ENCODE peak calls at places on chromosomes 2 and 18, in ten cellular contexts. X is anterior cingulate cortex; R is upper lobe of right lung; Z is mucosa of gallbladder; S is activated T-cell treated with anti-CD3 and anti-CD28 coated beads, Interleukin-2, amount 50 U/mL, for 72 hours; P is prostate gland; N is activated gamma-delta T cell treated with Interleukin-2 at 50 U/mL for 16 hours; T is thyroid gland; V is IMR-90; W is LoVo. D is an unnamed sample.

GRCh38 chr2:86313341-86313740 is 24.1 kb downstream of the REEP1 start:
- DNase-seq in X (no peak), R (no peak), Z (no peak), S (no peak), P (no peak), N (no peak), T (no peak), V (no peak), W (no peak), D (no peak)

GRCh38 chr2:83233284-83233683 is 1225.8 kb downstream of the SUCLG1 start:
- DNase-seq in X (no peak), R (no peak), Z (no peak), S (no peak), P (no peak), N (no peak), T (no peak), V (no peak), W (no peak), D (no peak)

GRCh38 chr2:53751728-53752127 is 15.9 kb upstream of the CHAC2 start:
- DNase-seq in X (no peak), R (no peak), Z (no peak), S (no peak), P (no peak), N (no peak), T (no peak), V (peak), W (no peak), D (no peak)

GRCh38 chr18:22110482-22110924 is 58.9 kb upstream of the GATA6 start:
- DNase-seq in X (no peak), R (no peak), Z (no peak), S (no peak), P (no peak), N (no peak), T (no peak), V (no peak), W (no peak), D (peak)

GRCh38 chr18:49933530-49933929 is 120.2 kb upstream of the ACAA2 start:
- DNase-seq in X (no peak), R (no peak), Z (no peak), S (no peak), P (no peak), N (no peak), T (no peak), V (peak), W (no peak), D (no peak)

GRCh38 chr2:135948642-135949355 is 36.6 kb downstream of the DARS1 start:
- DNase-seq in X (no peak), R (no peak), Z (no peak), S (peak), P (no peak), N (no peak), T (no peak), V (peak), W (peak), D (peak)

GRCh38 chr18:62625019-62625418 is 90.3 kb upstream of the PHLPP1 start:
- DNase-seq in X (no peak), R (no peak), Z (no peak), S (no peak), P (no peak), N (no peak), T (no peak), V (no peak), W (peak), D (no peak)

GRCh38 chr18:33596178-33596854 is 18.3 kb downstream of the ASXL3 start:
- DNase-seq in X (no peak), R (no peak), Z (no peak), S (no peak), P (no peak), N (no peak), T (no peak), V (peak), W (no peak), D (no peak)

GRCh38 chr2:21451418-21451817 is 327.6 kb downstream of the TDRD15 start:
- DNase-seq in X (no peak), R (no peak), Z (no peak), S (no peak), P (no peak), N (no peak), T (no peak), V (peak), W (no peak), D (no peak)

GRCh38 chr2:179440642-179441251 is 176.1 kb upstream of the SESTD1 start:
- DNase-seq in X (no peak), R (no peak), Z (no peak), S (peak), P (no peak), N (no peak), T (no peak), V (peak), W (peak), D (peak)

GRCh38 chr2:194698012-194698411 is 959.0 kb upstream of the SLC39A10 start:
- DNase-seq in X (no peak), R (no peak), Z (no peak), S (no peak), P (no peak), N (no peak), T (no peak), V (no peak), W (no peak), D (no peak)

GRCh38 chr2:157830696-157831570 is 45.2 kb downstream of the ACVR1 start:
- DNase-seq in X (no peak), R (no peak), Z (peak), S (no peak), P (peak), N (no peak), T (peak), V (peak), W (peak), D (peak)

GRCh38 chr2:232350804-232351685 is 27.5 kb upstream of the ALPP start:
- DNase-seq in X (no peak), R (peak), Z (peak), S (no peak), P (no peak), N (no peak), T (peak), V (no peak), W (no peak), D (no peak)

GRCh38 chr2:232890896-232891601 is 21.0 kb downstream of the SNORC start:
- DNase-seq in X (no peak), R (peak), Z (peak), S (no peak), P (peak), N (no peak), T (peak), V (peak), W (no peak), D (peak)

GRCh38 chr2:240597419-240598181 is 11.1 kb downstream of the CAPN10 start:
- DNase-seq in X (no peak), R (peak), Z (no peak), S (no peak), P (no peak), N (no peak), T (peak), V (no peak), W (no peak), D (no peak)

GRCh38 chr2:17298453-17298852 is 219.8 kb downstream of the RAD51AP2 start:
- DNase-seq in X (no peak), R (no peak), Z (no peak), S (no peak), P (no peak), N (no peak), T (no peak), V (no peak), W (no peak), D (no peak)

GRCh38 chr2:226893206-226893605 is 57.4 kb downstream of the RHBDD1 start:
- DNase-seq in X (no peak), R (no peak), Z (no peak), S (no peak), P (no peak), N (no peak), T (no peak), V (peak), W (no peak), D (no peak)

GRCh38 chr18:36829362-36830140 is 624 bp downstream of the KIAA1328 start:
- DNase-seq in X (no peak), R (no peak), Z (no peak), S (no peak), P (no peak), N (no peak), T (peak), V (peak), W (no peak), D (no peak)

GRCh38 chr2:67243919-67244318 is 153.2 kb upstream of the ETAA1 start:
- DNase-seq in X (no peak), R (no peak), Z (no peak), S (no peak), P (no peak), N (no peak), T (no peak), V (no peak), W (no peak), D (no peak)

GRCh38 chr2:237022533-237022932 is 63.2 kb upstream of the COPS8 start:
- DNase-seq in X (no peak), R (no peak), Z (no peak), S (no peak), P (no peak), N (no peak), T (no peak), V (no peak), W (no peak), D (no peak)

GRCh38 chr2:7539760-7540159 is 622.5 kb downstream of the RNF144A start:
- DNase-seq in X (no peak), R (no peak), Z (no peak), S (no peak), P (no peak), N (no peak), T (no peak), V (no peak), W (no peak), D (no peak)

GRCh38 chr2:157789933-157790511 is 86.1 kb downstream of the ACVR1 start:
- DNase-seq in X (no peak), R (no peak), Z (peak), S (no peak), P (peak), N (no peak), T (peak), V (no peak), W (no peak), D (no peak)

GRCh38 chr18:79948719-79949411 is 2.6 kb downstream of the SLC66A2 start:
- DNase-seq in X (no peak), R (no peak), Z (no peak), S (no peak), P (no peak), N (no peak), T (no peak), V (no peak), W (no peak), D (no peak)

GRCh38 chr2:28163627-28164279 is 228.9 kb upstream of the FOSL2 start:
- DNase-seq in X (no peak), R (no peak), Z (no peak), S (no peak), P (no peak), N (no peak), T (no peak), V (no peak), W (no peak), D (no peak)

GRCh38 chr2:101151859-101152194 is 645 bp upstream of the TBC1D8 start:
- DNase-seq in X (no peak), R (no peak), Z (no peak), S (peak), P (peak), N (no peak), T (no peak), V (no peak), W (no peak), D (no peak)

GRCh38 chr2:235432741-235433520 is 60.9 kb upstream of the AGAP1 start:
- DNase-seq in X (no peak), R (no peak), Z (no peak), S (no peak), P (no peak), N (no peak), T (peak), V (no peak), W (no peak), D (no peak)

GRCh38 chr2:73907840-73908452 is 15.1 kb downstream of the ACTG2 start:
- DNase-seq in X (no peak), R (no peak), Z (peak), S (peak), P (no peak), N (peak), T (peak), V (peak), W (peak), D (peak)

GRCh38 chr2:7691961-7692656 is 774.9 kb downstream of the RNF144A start:
- DNase-seq in X (no peak), R (no peak), Z (no peak), S (no peak), P (no peak), N (no peak), T (no peak), V (no peak), W (no peak), D (no peak)

GRCh38 chr18:69444221-69444620 is 43.5 kb downstream of the DOK6 start:
- DNase-seq in X (peak), R (no peak), Z (no peak), S (no peak), P (no peak), N (no peak), T (no peak), V (no peak), W (no peak), D (no peak)

GRCh38 chr2:96853321-96853720 is 4.5 kb downstream of the ANKRD39 start:
- DNase-seq in X (no peak), R (no peak), Z (no peak), S (no peak), P (no peak), N (no peak), T (no peak), V (no peak), W (no peak), D (no peak)

GRCh38 chr18:45916302-45916701 is 50.8 kb downstream of the EPG5 start:
- DNase-seq in X (no peak), R (no peak), Z (no peak), S (no peak), P (no peak), N (no peak), T (no peak), V (no peak), W (no peak), D (no peak)

GRCh38 chr2:30145826-30146336 is 926 bp upstream of the YPEL5 start:
- DNase-seq in X (no peak), R (no peak), Z (no peak), S (no peak), P (no peak), N (no peak), T (no peak), V (no peak), W (no peak), D (peak)

D was measured in PC-9.